ENCODE peak calls at places on chromosomes 1 and 21, in eight cellular contexts. S, P, Q, B, H, G, W and C are unnamed samples.

GRCh38 chr1:157968503-157968902 is 24.9 kb upstream of the KIRREL1 start:
- DNase-seq in B (no peak), Q (peak; percentile 86), G (peak; percentile 90), H (no peak), S (peak; percentile 39), P (peak; percentile 82), W (peak; percentile 65), C (no peak)

GRCh38 chr1:42935971-42936308 is 22.7 kb downstream of the SLC2A1 start:
- DNase-seq in S (no peak), B (no peak), P (no peak), W (no peak), G (no peak), H (no peak), Q (no peak), C (no peak)

GRCh38 chr1:95309031-95309459 is 75.0 kb downstream of the RWDD3 start:
- DNase-seq in S (no peak), H (no peak), B (peak; percentile 41), P (peak; percentile 21), G (no peak), Q (peak; percentile 54), W (peak; percentile 55), C (no peak)

GRCh38 chr1:158124034-158124433 is 56.7 kb upstream of the CD1D start:
- DNase-seq in P (no peak), G (peak; percentile 92), S (no peak), Q (peak; percentile 47), W (no peak), B (no peak), H (no peak), C (no peak)

GRCh38 chr1:196546272-196547245 is 61.7 kb downstream of the KCNT2 start:
- DNase-seq in W (peak; percentile 97), S (no peak), Q (peak; percentile 96), B (no peak), P (peak; percentile 2), H (no peak), G (no peak), C (no peak)

GRCh38 chr1:114551400-114551799 is 30.0 kb downstream of the BCAS2 start:
- DNase-seq in W (peak; percentile 12), Q (no peak), B (no peak), P (no peak), S (no peak), H (no peak), G (no peak), C (no peak)

GRCh38 chr1:36134805-36135339 is 9.8 kb upstream of the COL8A2 start:
- DNase-seq in H (peak; percentile 70), W (peak; percentile 69), P (peak; percentile 67), B (peak; percentile 83), G (peak; percentile 90), S (peak; percentile 58), Q (peak; percentile 64), C (peak; percentile 53)

GRCh38 chr1:118503747-118504146 is 318.7 kb upstream of the SPAG17 start:
- DNase-seq in P (no peak), Q (no peak), S (no peak), B (no peak), G (no peak), W (no peak), H (no peak), C (no peak)

GRCh38 chr1:157948547-157949152 is 44.8 kb upstream of the KIRREL1 start:
- DNase-seq in G (no peak), P (peak; percentile 25), H (no peak), S (no peak), Q (peak; percentile 53), W (peak; percentile 60), B (peak; percentile 34), C (no peak)

GRCh38 chr1:243924188-243924587 is 74.1 kb upstream of the AKT3 start:
- DNase-seq in P (peak; percentile 81), B (no peak), W (peak; percentile 65), G (no peak), Q (peak; percentile 64), H (no peak), S (no peak), C (no peak)

GRCh38 chr1:45722809-45723208 is 27.6 kb downstream of the IPP start:
- DNase-seq in Q (peak; percentile 36), P (peak; percentile 55), B (no peak), H (no peak), G (no peak), W (peak; percentile 61), S (no peak), C (no peak)

GRCh38 chr1:22484741-22485140 is 33.1 kb downstream of the ZBTB40 start:
- DNase-seq in H (no peak), G (no peak), W (no peak), Q (no peak), S (no peak), B (no peak), P (no peak), C (no peak)

GRCh38 chr21:45596704-45597318 is 46.7 kb upstream of the PCBP3 start:
- DNase-seq in B (peak; percentile 86), P (peak; percentile 29), S (peak; percentile 44), Q (peak; percentile 52), G (no peak), H (peak; percentile 80), W (peak; percentile 49), C (no peak)

GRCh38 chr21:44567481-44568171 is 5.9 kb upstream of the KRTAP10-4 start:
- DNase-seq in Q (no peak), W (no peak), P (no peak), S (no peak), B (no peak), H (no peak), G (no peak), C (no peak)

GRCh38 chr1:9368356-9368755 is 75.7 kb downstream of the SPSB1 start:
- DNase-seq in W (no peak), P (no peak), B (no peak), S (no peak), Q (no peak), H (no peak), G (no peak), C (no peak)

GRCh38 chr1:162175393-162175792 is 105.9 kb downstream of the NOS1AP start:
- DNase-seq in P (no peak), B (peak; percentile 35), Q (no peak), S (no peak), H (no peak), G (no peak), W (peak; percentile 57), C (no peak)

GRCh38 chr1:6027591-6027990 is 18.1 kb upstream of the KCNAB2 start:
- DNase-seq in G (no peak), P (no peak), S (no peak), H (no peak), B (no peak), W (no peak), Q (no peak), C (no peak)

GRCh38 chr1:216453777-216454176 is 30.5 kb upstream of the USH2A start:
- DNase-seq in W (no peak), P (no peak), Q (no peak), S (no peak), G (no peak), B (no peak), H (no peak), C (no peak)

GRCh38 chr1:248704556-248704955 is 2.0 kb upstream of the OR14I1 start:
- DNase-seq in H (no peak), B (no peak), Q (no peak), W (no peak), P (no peak), G (no peak), S (no peak), C (no peak)

GRCh38 chr1:162302246-162302645 is 74.4 kb downstream of the SPATA46 start:
- DNase-seq in W (peak; percentile 54), S (no peak), B (no peak), H (no peak), G (no peak), Q (peak; percentile 39), P (no peak), C (no peak)

GRCh38 chr1:14071581-14071980 is 371.6 kb downstream of the PRDM2 start:
- DNase-seq in W (no peak), G (no peak), B (no peak), Q (no peak), P (no peak), S (no peak), H (no peak), C (no peak)

GRCh38 chr1:70436617-70437236 is 25.7 kb downstream of the CTH start:
- DNase-seq in S (no peak), H (no peak), W (peak; percentile 29), Q (peak; percentile 23), P (peak; percentile 72), B (no peak), G (no peak), C (no peak)
- TF ChIP-seq CTCF in S (no peak), H (no peak), W (peak; percentile 22), Q (peak; percentile 21), P (peak; percentile 90), B (no peak), G (no peak), C (no peak)

GRCh38 chr21:35199733-35200015 is 150.6 kb upstream of the RUNX1 start:
- DNase-seq in H (no peak), S (no peak), B (no peak), G (no peak), W (no peak), P (no peak), Q (no peak), C (no peak)

GRCh38 chr21:35197191-35197590 is 148.1 kb upstream of the RUNX1 start:
- DNase-seq in S (no peak), H (no peak), G (no peak), B (no peak), P (no peak), W (no peak), Q (no peak), C (no peak)

GRCh38 chr21:35196128-35196527 is 147.0 kb upstream of the RUNX1 start:
- DNase-seq in H (no peak), W (no peak), Q (no peak), S (no peak), G (no peak), B (no peak), P (no peak), C (no peak)

GRCh38 chr21:35198982-35199732 is 150.1 kb upstream of the RUNX1 start:
- DNase-seq in P (no peak), S (no peak), W (no peak), H (no peak), G (no peak), Q (no peak), B (no peak), C (no peak)

DNA sequence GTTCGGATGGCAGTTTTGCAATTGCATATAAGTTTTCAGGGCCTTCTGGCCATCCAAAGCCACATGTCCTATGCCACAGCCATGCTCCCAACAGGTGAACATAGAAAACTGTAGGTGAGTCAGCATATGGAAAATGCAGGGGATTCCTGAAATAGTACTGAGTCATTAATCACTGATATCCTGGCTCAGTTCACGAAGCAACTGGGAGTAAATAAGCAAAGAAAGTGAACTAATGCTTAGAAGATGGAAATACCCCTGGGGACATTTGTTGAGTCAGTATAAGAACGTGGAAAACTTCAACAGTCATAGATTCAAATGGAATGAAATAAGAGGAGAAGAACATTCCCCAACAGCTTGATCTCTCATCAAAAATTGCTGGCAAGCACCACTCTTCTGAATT is 148.9 kb upstream of the RUNX1 start:
- DNase-seq in B (no peak), P (peak; percentile 95), W (peak; percentile 79), H (no peak), Q (peak; percentile 86), G (peak; percentile 94), S (no peak), C (no peak)
- TF ChIP-seq CTCF in B (no peak), P (no peak), W (no peak), H (no peak), Q (no peak), G (no peak), S (no peak), C (no peak)

GRCh38 chr1:106975944-106976343 is 80.5 kb upstream of the PRMT6 start:
- DNase-seq in H (no peak), Q (peak; percentile 8), B (no peak), W (no peak), G (no peak), S (no peak), P (no peak), C (no peak)
- TF ChIP-seq CTCF in H (no peak), Q (no peak), B (no peak), W (no peak), G (peak; percentile 12), S (no peak), P (peak; percentile 20), C (no peak)

GRCh38 chr21:16082038-16082816 is 352.4 kb downstream of the USP25 start:
- DNase-seq in B (no peak), Q (peak; percentile 55), S (no peak), P (peak; percentile 41), W (peak; percentile 49), H (no peak), G (no peak), C (no peak)
- TF ChIP-seq CTCF in B (peak; percentile 38), Q (peak; percentile 13), S (peak; percentile 38), P (peak; percentile 48), W (peak; percentile 17), H (peak; percentile 20), G (no peak), C (peak; percentile 40)